ENCODE peak calls at places on chromosomes 4 and X, in eight cellular contexts. V, O, Z, B, D, A, W and N are unnamed samples.

GRCh38 chr4:179595671-179596410 is 2153.6 kb upstream of the AGA start:
- DNase-seq in W (no peak), O (no peak), B (no peak), Z (no peak), V (no peak), D (no peak), A (no peak), N (no peak)

GRCh38 chr4:15182600-15183222 is 180.4 kb downstream of the CPEB2 start:
- DNase-seq in A (no peak), V (no peak), B (no peak), Z (no peak), D (no peak), W (no peak), O (no peak), N (no peak)

GRCh38 chr4:24979554-24979953 is 51.2 kb downstream of the LGI2 start:
- DNase-seq in V (no peak), D (no peak), Z (peak; percentile 19), A (no peak), B (no peak), W (no peak), O (no peak), N (no peak)

GRCh38 chrX:153032397-153033118 is 23.7 kb upstream of the PNMA3 start:
- DNase-seq in W (no peak), D (peak; percentile 91), Z (peak; percentile 91), O (peak; percentile 88), B (peak; percentile 88), V (peak; percentile 70), A (peak; percentile 64), N (peak; percentile 80)

GRCh38 chr4:88893961-88894360 is 163.0 kb downstream of the FAM13A start:
- DNase-seq in V (no peak), B (no peak), W (no peak), Z (no peak), D (no peak), A (no peak), O (no peak), N (no peak)

GRCh38 chrX:133726211-133726630 is 259.2 kb downstream of the GPC3 start:
- DNase-seq in O (no peak), Z (no peak), D (no peak), W (peak; percentile 18), B (no peak), V (no peak), A (no peak), N (no peak)

GRCh38 chrX:9562851-9563250 is 98.0 kb downstream of the TBL1X start:
- DNase-seq in D (no peak), A (no peak), V (no peak), B (no peak), Z (no peak), W (peak; percentile 46), O (no peak), N (no peak)

GRCh38 chr4:94235825-94236224 is 28.2 kb downstream of the SMARCAD1 start:
- DNase-seq in V (no peak), D (no peak), O (no peak), W (no peak), B (no peak), Z (no peak), A (no peak), N (no peak)

GRCh38 chr4:53012738-53013137 is 150.6 kb downstream of the RASL11B start:
- DNase-seq in D (no peak), O (no peak), V (no peak), Z (no peak), A (no peak), W (no peak), B (no peak), N (no peak)

GRCh38 chr4:184097240-184097619 is 120.4 kb downstream of the ENPP6 start:
- DNase-seq in V (no peak), D (peak; percentile 88), Z (peak; percentile 95), A (peak; percentile 85), B (peak; percentile 86), O (peak; percentile 39), W (no peak), N (no peak)

GRCh38 chr4:52019941-52020657 is at the start of gene LRRC66:
- DNase-seq in D (no peak), B (no peak), V (no peak), A (no peak), W (no peak), Z (no peak), O (no peak), N (no peak)

GRCh38 chr4:98905834-98906233 is 23.1 kb downstream of the EIF4E start:
- DNase-seq in O (no peak), A (no peak), B (no peak), D (no peak), W (no peak), Z (no peak), V (no peak), N (no peak)

GRCh38 chr4:3834921-3835521 is 68.8 kb downstream of the ADRA2C start:
- DNase-seq in O (no peak), B (peak; percentile 52), W (no peak), V (no peak), Z (peak; percentile 62), A (no peak), D (peak; percentile 55), N (no peak)

GRCh38 chrX:100407784-100408642 is 2.1 kb downstream of the PCDH19 start:
- DNase-seq in O (peak; percentile 33), Z (peak; percentile 60), B (peak; percentile 60), V (no peak), A (no peak), W (no peak), D (no peak), N (no peak)

GRCh38 chrX:42755820-42756219 is 22.1 kb downstream of the PPP1R2C start:
- DNase-seq in Z (no peak), B (peak; percentile 66), O (no peak), V (no peak), A (no peak), W (no peak), D (peak; percentile 31), N (no peak)

GRCh38 chr4:1310796-1311715 is 21.4 kb downstream of the MAEA start:
- DNase-seq in O (no peak), B (peak; percentile 77), V (no peak), A (no peak), Z (peak; percentile 36), W (no peak), D (peak; percentile 74), N (no peak)
- TF ChIP-seq CTCF in O (no peak), B (no peak), V (no peak), A (no peak), Z (no peak), W (no peak), D (no peak), N (no peak)

GRCh38 chr4:41990383-41991111 is at the start of gene SLC30A9:
- DNase-seq in W (peak; percentile 80), B (peak; percentile 98), O (peak; percentile 96), V (peak; percentile 82), D (peak; percentile 93), A (peak; percentile 92), Z (peak; percentile 97), N (peak; percentile 87)
- TF ChIP-seq CTCF in W (peak; percentile 21), B (peak; percentile 2), O (peak; percentile 25), V (no peak), D (peak; percentile 22), A (no peak), Z (peak; percentile 76), N (peak; percentile 65)

GRCh38 chrX:23554304-23554703 is 113.0 kb upstream of the PRDX4 start:
- DNase-seq in D (no peak), A (no peak), Z (no peak), O (peak; percentile 14), B (no peak), W (peak; percentile 0), V (no peak), N (no peak)
- TF ChIP-seq CTCF in D (peak; percentile 32), A (no peak), Z (peak; percentile 91), O (peak; percentile 42), B (peak; percentile 22), W (peak; percentile 42), V (no peak), N (peak; percentile 85)

GRCh38 chr4:118969359-118969758 is 80.7 kb downstream of the SYNPO2 start:
- DNase-seq in Z (peak; percentile 63), A (peak; percentile 19), B (no peak), D (no peak), W (peak; percentile 46), O (no peak), V (no peak), N (no peak)
- TF ChIP-seq CTCF in Z (peak; percentile 76), A (no peak), B (peak; percentile 45), D (peak; percentile 40), W (peak; percentile 74), O (peak; percentile 47), V (no peak), N (peak; percentile 67)